ENCODE peak calls at places on chromosomes 16 and 17, in seven cellular contexts. N is uterus, V is transverse colon, B is thoracic aorta, L is HAP-1, C is endodermal cell, O is adrenal gland. W is an unnamed sample. For H3K4me1, the result is how much of the 10 kb centered on the place peaks cover.

GRCh38 chr16:66561381-66562080 is 4.7 kb upstream of the CMTM1 start:
- DNase-seq in B (no peak), V (no peak), C (no peak), N (no peak), L (no peak), O (no peak), W (no peak)

GRCh38 chr17:7133424-7133823 is 18.8 kb upstream of the ASGR2 start:
- DNase-seq in V (peak), O (no peak), C (peak), B (no peak), N (no peak), L (peak), W (peak)

GRCh38 chr17:632551-632950 is 82.1 kb downstream of the VPS53 start:
- DNase-seq in L (no peak), N (no peak), C (no peak), V (no peak), O (no peak), B (no peak), W (no peak)

GRCh38 chr17:64507418-64507766 is 615 bp downstream of the CEP95 start:
- DNase-seq in N (no peak), V (no peak), B (no peak), C (no peak), L (peak), O (no peak), W (peak)

GRCh38 chr16:81635336-81635947 is 143.6 kb upstream of the PLCG2 start:
- DNase-seq in B (no peak), N (no peak), O (no peak), L (no peak), C (no peak), V (no peak), W (no peak)

GRCh38 chr16:24673155-24673554 is 56.3 kb upstream of the TNRC6A start:
- DNase-seq in B (no peak), N (no peak), L (no peak), V (no peak), O (no peak), C (no peak), W (no peak)

GRCh38 chr16:2328428-2328827 is 12.1 kb downstream of the ABCA3 start:
- DNase-seq in L (no peak), B (no peak), V (no peak), O (no peak), C (no peak), N (no peak), W (no peak)

GRCh38 chr16:281660-282249 is 1.2 kb upstream of the PDIA2 start:
- DNase-seq in C (peak), O (no peak), V (no peak), L (no peak), B (no peak), N (no peak), W (no peak)

GRCh38 chr17:73814070-73814469 is 169.8 kb upstream of the SDK2 start:
- DNase-seq in C (peak), O (no peak), V (no peak), N (no peak), L (no peak), B (no peak), W (no peak)

GRCh38 chr17:53749178-53749577 is 73.5 kb upstream of the KIF2B start:
- DNase-seq in L (no peak), O (no peak), B (no peak), N (no peak), V (no peak), C (peak), W (peak)

GRCh38 chr16:788399-789126 is at the start of gene CHTF18:
- DNase-seq in B (peak), L (peak), C (peak), O (peak), N (peak), V (peak), W (peak)

GRCh38 chr17:41777579-41778188 is 8.8 kb downstream of the JUP start:
- DNase-seq in O (peak), L (peak), C (no peak), N (peak), V (peak), B (no peak), W (peak)
- H3K4me3 ChIP-seq in O (no peak), L (no peak), C (no peak), N (no peak), V (no peak), B (no peak), W (no peak)

GRCh38 chr17:76578376-76578775 is 7.3 kb downstream of the ST6GALNAC2 start:
- DNase-seq in N (no peak), L (no peak), O (no peak), B (no peak), V (no peak), C (no peak), W (no peak)
- H3K4me1 ChIP-seq in N (under half), L (under half), O (under half), B (under half), V (under half), C (under half), W (under half)

GRCh38 chr17:4208228-4208627 is 55.6 kb downstream of the ANKFY1 start:
- DNase-seq in B (no peak), O (no peak), C (peak), N (no peak), V (no peak), L (no peak), W (peak)

GRCh38 chr17:4219241-4219640 is 44.5 kb downstream of the ANKFY1 start:
- DNase-seq in B (no peak), C (no peak), O (no peak), L (no peak), V (no peak), N (no peak), W (no peak)

GRCh38 chr17:4215882-4216411 is 47.8 kb downstream of the ANKFY1 start:
- DNase-seq in L (no peak), B (no peak), V (no peak), O (no peak), C (no peak), N (no peak), W (no peak)

GRCh38 chr17:4209611-4210010 is 54.2 kb downstream of the ANKFY1 start:
- DNase-seq in V (no peak), C (no peak), N (no peak), B (no peak), L (no peak), O (no peak), W (no peak)

DNA sequence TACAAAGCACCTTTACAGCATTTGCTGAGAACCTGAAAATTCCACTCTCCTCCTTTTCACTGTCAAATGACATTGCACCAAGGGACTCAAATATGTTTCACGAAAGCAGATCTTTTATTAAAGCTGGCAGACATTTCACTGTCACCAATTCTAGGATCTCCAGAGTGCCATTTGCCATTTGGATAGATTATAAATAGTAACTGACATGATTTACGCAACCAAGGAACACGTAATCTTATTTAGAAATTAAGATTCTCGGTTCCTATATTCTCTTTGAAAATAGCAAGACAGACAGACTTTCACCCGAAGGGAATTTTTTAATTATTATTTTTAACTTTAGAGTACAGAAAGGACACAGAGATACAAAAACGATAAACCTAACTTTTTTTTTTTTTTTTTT is 49.6 kb downstream of the ANKFY1 start:
- DNase-seq in B (no peak), L (no peak), C (no peak), O (no peak), V (no peak), N (no peak), W (no peak)
- H3K4me3 ChIP-seq in B (no peak), L (no peak), C (no peak), O (no peak), V (no peak), N (no peak), W (no peak)

GRCh38 chr16:89366561-89367537 is 123.5 kb downstream of the ANKRD11 start:
- DNase-seq in B (no peak), O (no peak), C (no peak), N (no peak), V (no peak), L (no peak), W (no peak)
- H3K4me1 ChIP-seq in B (half or more), O (under half), C (under half), N (under half), V (under half), L (under half), W (half or more)

GRCh38 chr17:78432929-78433727 is 54.7 kb downstream of the PGS1 start:
- DNase-seq in O (no peak), V (no peak), C (no peak), L (no peak), B (no peak), N (no peak), W (no peak)

GRCh38 chr17:78432226-78432894 is 53.9 kb downstream of the PGS1 start:
- DNase-seq in N (no peak), C (no peak), V (no peak), O (no peak), L (no peak), B (no peak), W (peak)

GRCh38 chr17:78431692-78431958 is 53.2 kb downstream of the PGS1 start:
- DNase-seq in L (no peak), B (no peak), C (no peak), O (no peak), N (no peak), V (no peak), W (no peak)

GRCh38 chr17:78429618-78429995 is 51.2 kb downstream of the PGS1 start:
- DNase-seq in C (no peak), V (no peak), O (no peak), L (no peak), B (no peak), N (no peak), W (no peak)

DNA sequence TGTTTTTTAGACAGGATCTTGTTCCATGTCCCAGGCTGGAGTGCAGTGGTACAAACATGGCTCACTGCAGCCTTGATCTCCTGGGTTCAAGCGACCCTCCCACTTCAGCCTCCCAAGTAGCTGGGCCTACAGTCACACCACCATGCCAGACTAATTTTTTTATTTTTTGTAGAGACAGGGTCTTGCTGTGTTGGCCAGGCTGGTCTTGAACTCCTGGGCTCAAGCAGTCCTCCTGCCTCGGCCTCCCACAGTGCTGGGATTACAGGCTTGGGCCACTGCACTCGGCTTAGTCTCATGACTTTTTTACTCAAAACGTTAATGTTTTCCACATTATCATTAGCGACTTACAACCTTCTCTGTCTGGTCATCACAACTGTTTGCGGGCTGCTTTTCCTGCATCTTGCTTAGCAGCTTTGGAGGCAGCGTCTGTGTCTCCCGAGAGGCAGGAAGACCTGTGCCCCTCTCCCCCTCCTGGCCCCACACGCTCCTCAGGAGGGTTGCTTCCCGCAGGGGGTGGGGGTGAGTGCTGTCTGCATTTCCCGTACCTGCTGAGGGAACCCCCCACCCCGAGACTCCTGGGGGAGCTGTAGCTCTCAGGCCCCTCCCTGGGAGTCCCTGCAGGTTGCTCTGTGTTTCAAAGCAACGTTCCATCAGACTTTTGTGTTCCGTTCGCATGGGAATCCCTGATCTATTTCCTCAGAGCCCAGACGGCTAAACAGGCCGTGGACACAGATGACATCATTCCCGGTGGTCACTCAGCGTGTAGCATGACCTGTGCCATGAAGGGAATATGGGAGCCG is 52.6 kb downstream of the PGS1 start:
- DNase-seq in N (no peak), B (no peak), O (no peak), C (no peak), L (no peak), V (no peak), W (peak)
- H3K4me3 ChIP-seq in N (no peak), B (no peak), O (no peak), C (no peak), L (no peak), V (no peak), W (no peak)

DNA sequence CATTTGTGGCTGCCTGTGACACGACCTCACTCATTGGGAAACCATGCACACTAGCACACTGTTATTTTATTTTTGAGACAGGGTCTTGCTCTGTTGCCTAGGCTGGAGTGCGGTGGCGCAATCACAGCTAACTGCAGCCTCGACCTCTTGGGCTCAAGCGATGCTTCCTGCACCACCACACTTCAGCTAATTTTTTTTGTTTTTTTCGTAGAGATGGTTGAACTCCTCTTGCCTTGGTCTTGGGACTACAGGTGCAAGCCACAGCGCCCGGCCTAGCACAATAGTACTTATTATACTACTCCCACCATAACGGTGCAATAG is 2.8 kb upstream of the NPTX1 start:
- DNase-seq in B (no peak), C (no peak), L (no peak), V (no peak), O (no peak), N (no peak), W (no peak)
- H3K4me1 ChIP-seq in B (under half), C (under half), L (under half), V (under half), O (under half), N (under half), W (under half)

GRCh38 chr16:30187556-30187865 is 4.1 kb downstream of the CORO1A start:
- DNase-seq in O (no peak), N (no peak), B (no peak), L (no peak), V (no peak), C (no peak), W (no peak)

GRCh38 chr16:30185141-30185682 is 1.8 kb downstream of the CORO1A start:
- DNase-seq in B (no peak), L (no peak), V (peak), N (peak), C (no peak), O (no peak), W (no peak)

GRCh38 chr16:30185683-30186421 is 2.5 kb downstream of the CORO1A start:
- DNase-seq in O (peak), N (peak), C (peak), B (no peak), V (peak), L (no peak), W (no peak)

GRCh38 chr16:30186782-30187555 is 3.6 kb downstream of the CORO1A start:
- DNase-seq in O (peak), V (peak), L (peak), N (peak), C (peak), B (no peak), W (peak)

DNA sequence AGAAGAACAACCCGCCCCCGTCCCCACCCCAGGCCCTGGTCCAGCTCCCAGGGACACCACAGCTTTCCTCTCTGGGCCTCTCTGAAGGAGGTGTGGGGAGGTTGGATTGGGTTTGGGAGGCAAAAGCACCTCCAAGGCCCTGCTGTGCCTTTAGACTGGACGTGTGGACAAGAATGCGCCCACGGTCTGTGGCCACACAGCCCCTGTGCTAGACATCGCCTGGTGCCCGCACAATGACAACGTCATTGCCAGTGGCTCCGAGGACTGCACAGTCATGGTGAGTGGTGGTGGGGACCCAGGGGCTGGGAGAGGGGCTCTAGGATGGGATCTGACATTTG is 3.0 kb downstream of the CORO1A start:
- DNase-seq in O (no peak), L (no peak), C (no peak), V (no peak), N (no peak), B (no peak), W (no peak)
- H3K4me3 ChIP-seq in O (no peak), L (no peak), C (no peak), V (no peak), N (no peak), B (peak), W (no peak)

GRCh38 chr17:17055286-17056166 is 13.3 kb downstream of the MPRIP start:
- DNase-seq in O (peak), C (peak), N (peak), L (no peak), V (no peak), B (no peak), W (peak)
- H3K4me1 ChIP-seq in O (under half), C (under half), N (under half), L (under half), V (under half), B (half or more), W (half or more)

GRCh38 chr17:16425202-16425601 is 9.8 kb downstream of the TRPV2 start:
- DNase-seq in L (no peak), C (no peak), N (no peak), O (no peak), V (no peak), B (no peak), W (no peak)
- H3K4me3 ChIP-seq in L (no peak), C (no peak), N (no peak), O (no peak), V (no peak), B (no peak), W (no peak)